ENCODE peak calls at places on chromosomes 7 and 10, in eight cellular contexts. J is K562; Y is heart left ventricle; M is upper lobe of right lung; K is left cardiac atrium; W is activated naive CD8-positive, alpha-beta T cell treated with anti-CD3 and anti-CD28 coated beads, Interleukin-2, amount 10 ng/mL, durations not matched to agents 7 days and 5 days; Z is stimulated activated naive CD8-positive, alpha-beta T cell treated with anti-CD3 and anti-CD28 coated beads, Interleukin-15, Interleukin-2, amounts not matched to agents 100 U/mL and 50 U/mL, for 24 hours; T is activated B cell treated with CpG ODN at 0.5 μM for 24 hours. E is an unnamed sample.

GRCh38 chr10:15349133-15349532 is 22.0 kb downstream of the FAM171A1 start:
- ATAC-seq in J (no peak), Y (no peak), M (no peak), K (no peak), W (no peak), Z (no peak), T (no peak), E (no peak)

GRCh38 chr7:29412912-29413311 is 150.7 kb upstream of the PRR15 start:
- ATAC-seq in J (no peak), Y (no peak), M (no peak), K (no peak), W (no peak), Z (no peak), T (no peak), E (no peak)

GRCh38 chr10:127873901-127874470 is 18.8 kb downstream of the CLRN3 start:
- ATAC-seq in J (no peak), Y (no peak), M (no peak), K (no peak), W (no peak), Z (no peak), T (no peak), E (no peak)

GRCh38 chr7:42409296-42409695 is 172.3 kb upstream of the GLI3 start:
- ATAC-seq in J (no peak), Y (no peak), M (no peak), K (no peak), W (no peak), Z (no peak), T (no peak), E (no peak)

GRCh38 chr7:140242057-140243031 is 65.6 kb upstream of the KDM7A start:
- ATAC-seq in J (peak; percentile 91), Y (peak; percentile 64), M (peak; percentile 84), K (peak; percentile 64), W (no peak), Z (peak; percentile 51), T (peak; percentile 57), E (peak; percentile 90)

GRCh38 chr7:155753446-155753965 is 58.8 kb downstream of the SHH start:
- ATAC-seq in J (no peak), Y (no peak), M (peak; percentile 24), K (peak; percentile 51), W (no peak), Z (no peak), T (no peak), E (no peak)

GRCh38 chr10:44164256-44164956 is 220.5 kb downstream of the CXCL12 start:
- ATAC-seq in J (no peak), Y (peak; percentile 90), M (no peak), K (no peak), W (no peak), Z (no peak), T (no peak), E (no peak)

GRCh38 chr10:104581884-104582603 is 59.0 kb upstream of the SORCS3 start:
- ATAC-seq in J (no peak), Y (no peak), M (no peak), K (no peak), W (no peak), Z (no peak), T (no peak), E (no peak)

GRCh38 chr7:2713370-2713769 is 25.4 kb downstream of the AMZ1 start:
- ATAC-seq in J (peak; percentile 3), Y (peak; percentile 73), M (no peak), K (peak; percentile 51), W (no peak), Z (no peak), T (no peak), E (no peak)

GRCh38 chr7:30975257-30975899 is 11.6 kb downstream of the GHRHR start:
- ATAC-seq in J (no peak), Y (no peak), M (no peak), K (no peak), W (no peak), Z (no peak), T (no peak), E (no peak)

GRCh38 chr10:70308121-70309060 is 24.6 kb upstream of the NPFFR1 start:
- ATAC-seq in J (no peak), Y (no peak), M (no peak), K (no peak), W (no peak), Z (peak; percentile 9), T (no peak), E (no peak)

GRCh38 chr10:105973252-105973877 is 1191.1 kb downstream of the SORCS1 start:
- ATAC-seq in J (no peak), Y (no peak), M (no peak), K (peak; percentile 27), W (no peak), Z (no peak), T (no peak), E (no peak)